ENCODE peak calls at places on chromosomes 11 and 22, in four cellular contexts. One of them, this sample, is unnamed.

GRCh38 chr11:12377824-12378593 is 638 bp downstream of the PARVA start:
- DNase-seq in H1: peak
- DNase-seq in GM12878: no peak
- DNase-seq in HepG2: peak
- DNase-seq in this sample: peak

GRCh38 chr11:9787260-9787659 is 123.4 kb downstream of the SWAP70 start:
- DNase-seq in HepG2: no peak
- DNase-seq in GM12878: no peak
- DNase-seq in H1: no peak
- DNase-seq in this sample: no peak

GRCh38 chr22:49192180-49192856 is 635.4 kb downstream of the BRD1 start:
- DNase-seq in H1: no peak
- DNase-seq in HepG2: no peak
- DNase-seq in GM12878: no peak
- DNase-seq in this sample: no peak

GRCh38 chr11:33773399-33774355 is 643 bp downstream of the FBXO3 start:
- DNase-seq in H1: no peak
- DNase-seq in HepG2: peak
- DNase-seq in GM12878: no peak
- DNase-seq in this sample: no peak

GRCh38 chr11:69657456-69657910 is 16.5 kb downstream of the CCND1 start:
- DNase-seq in GM12878: no peak
- DNase-seq in H1: no peak
- DNase-seq in HepG2: no peak
- DNase-seq in this sample: no peak

GRCh38 chr11:20363500-20364411 is at the start of gene HTATIP2:
- DNase-seq in GM12878: no peak
- DNase-seq in H1: no peak
- DNase-seq in HepG2: no peak
- DNase-seq in this sample: no peak

GRCh38 chr11:31761636-31762035 is 49.5 kb downstream of the PAX6 start:
- DNase-seq in HepG2: no peak
- DNase-seq in H1: no peak
- DNase-seq in GM12878: no peak
- DNase-seq in this sample: no peak

GRCh38 chr11:74325649-74326645 is 14.5 kb upstream of the P4HA3 start:
- DNase-seq in HepG2: no peak
- DNase-seq in GM12878: no peak
- DNase-seq in H1: no peak
- DNase-seq in this sample: no peak

GRCh38 chr11:116515666-116516184 is 257.1 kb downstream of the BUD13 start:
- DNase-seq in GM12878: no peak
- DNase-seq in HepG2: no peak
- DNase-seq in H1: no peak
- DNase-seq in this sample: no peak

GRCh38 chr22:27105142-27106025 is 448.0 kb downstream of the MIAT start:
- DNase-seq in H1: no peak
- DNase-seq in HepG2: no peak
- DNase-seq in GM12878: no peak
- DNase-seq in this sample: no peak

GRCh38 chr11:61505640-61506155 is 2.9 kb upstream of the LRRC10B start:
- DNase-seq in H1: no peak
- DNase-seq in GM12878: no peak
- DNase-seq in HepG2: no peak
- DNase-seq in this sample: no peak

GRCh38 chr11:128759597-128759996 is 65.7 kb downstream of the FLI1 start:
- DNase-seq in H1: no peak
- DNase-seq in GM12878: no peak
- DNase-seq in HepG2: no peak
- DNase-seq in this sample: no peak

GRCh38 chr11:3796346-3796745 is 1.0 kb downstream of the NUP98 start:
- DNase-seq in H1: no peak
- DNase-seq in HepG2: no peak
- DNase-seq in GM12878: no peak
- DNase-seq in this sample: no peak

GRCh38 chr11:12199231-12199948 is 89.0 kb downstream of the MICAL2 start:
- DNase-seq in H1: no peak
- DNase-seq in HepG2: no peak
- DNase-seq in GM12878: no peak
- DNase-seq in this sample: no peak

GRCh38 chr11:123054301-123055065 is 7.5 kb downstream of the HSPA8 start:
- DNase-seq in H1: no peak
- DNase-seq in HepG2: peak
- DNase-seq in GM12878: no peak
- DNase-seq in this sample: peak

GRCh38 chr11:5343474-5344335 is at the start of gene OR51B5:
- DNase-seq in GM12878: no peak
- DNase-seq in HepG2: no peak
- DNase-seq in H1: no peak
- DNase-seq in this sample: no peak

GRCh38 chr11:45771194-45771941 is 33.6 kb upstream of the SLC35C1 start:
- DNase-seq in HepG2: peak
- DNase-seq in GM12878: no peak
- DNase-seq in H1: no peak
- DNase-seq in this sample: peak

GRCh38 chr11:85831050-85831449 is 20.1 kb upstream of the SYTL2 start:
- DNase-seq in HepG2: no peak
- DNase-seq in H1: no peak
- DNase-seq in GM12878: no peak
- DNase-seq in this sample: no peak

GRCh38 chr11:93652161-93652597 is 9.3 kb upstream of the CEP295 start:
- DNase-seq in GM12878: no peak
- DNase-seq in H1: no peak
- DNase-seq in HepG2: peak
- DNase-seq in this sample: peak

GRCh38 chr11:46382644-46383403 is 1.4 kb downstream of the MDK start:
- DNase-seq in GM12878: no peak
- DNase-seq in HepG2: peak
- DNase-seq in H1: no peak
- DNase-seq in this sample: no peak

GRCh38 chr22:17101475-17102296 is 16.9 kb downstream of the IL17RA start:
- DNase-seq in HepG2: no peak
- DNase-seq in GM12878: no peak
- DNase-seq in H1: no peak
- DNase-seq in this sample: no peak

GRCh38 chr11:95715777-95716241 is 73.8 kb downstream of the FAM76B start:
- DNase-seq in HepG2: peak
- DNase-seq in H1: no peak
- DNase-seq in GM12878: peak
- DNase-seq in this sample: no peak

GRCh38 chr11:70281114-70281729 is 10.7 kb downstream of the PPFIA1 start:
- DNase-seq in GM12878: no peak
- DNase-seq in HepG2: no peak
- DNase-seq in H1: no peak
- DNase-seq in this sample: no peak

GRCh38 chr11:134385774-134386565 is 26.1 kb downstream of the B3GAT1 start:
- DNase-seq in HepG2: no peak
- DNase-seq in H1: no peak
- DNase-seq in GM12878: no peak
- DNase-seq in this sample: no peak

GRCh38 chr22:38923463-38924196 is 33.8 kb upstream of the APOBEC3A start:
- DNase-seq in HepG2: peak
- DNase-seq in H1: no peak
- DNase-seq in GM12878: no peak
- DNase-seq in this sample: no peak

GRCh38 chr11:1890856-1891830 is 552 bp downstream of the PRR33 start:
- DNase-seq in H1: no peak
- DNase-seq in HepG2: no peak
- DNase-seq in GM12878: no peak
- DNase-seq in this sample: no peak

GRCh38 chr11:111727431-111727830 is 38.8 kb downstream of the PPP2R1B start:
- DNase-seq in GM12878: no peak
- DNase-seq in HepG2: no peak
- DNase-seq in H1: no peak
- DNase-seq in this sample: no peak

GRCh38 chr11:69708731-69709401 is 5.0 kb upstream of the FGF19 start:
- DNase-seq in GM12878: no peak
- DNase-seq in H1: no peak
- DNase-seq in HepG2: peak
- DNase-seq in this sample: no peak

GRCh38 chr11:74754507-74755255 is 6.0 kb downstream of the RNF169 start:
- DNase-seq in H1: no peak
- DNase-seq in GM12878: peak
- DNase-seq in HepG2: no peak
- DNase-seq in this sample: no peak

DNA sequence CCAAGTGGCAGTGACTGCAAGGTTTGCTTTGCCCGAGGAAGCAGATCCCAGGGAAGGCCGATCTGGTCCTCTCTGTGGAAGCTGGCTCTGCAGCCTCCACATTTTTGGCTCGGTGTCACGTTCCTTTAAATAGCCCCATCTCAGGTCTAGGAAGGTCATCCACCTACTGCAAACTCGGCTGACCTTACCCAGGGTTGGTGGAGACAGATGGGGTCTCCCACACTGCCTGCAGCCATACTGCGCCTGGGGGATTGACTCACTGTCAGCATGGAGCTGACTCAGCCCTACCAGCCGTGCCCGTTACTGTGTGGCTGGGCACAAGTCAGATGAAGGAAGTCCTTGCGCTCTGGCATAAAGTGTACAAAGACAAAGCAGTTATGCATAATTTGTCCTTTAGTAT is 16.9 kb downstream of the CDPF1 start:
- DNase-seq in GM12878: no peak
- DNase-seq in HepG2: no peak
- DNase-seq in H1: no peak
- DNase-seq in this sample: no peak
- TF ChIP-seq SUZ12 in GM12878: no peak
- TF ChIP-seq SUZ12 in HepG2: no peak
- TF ChIP-seq SUZ12 in H1: no peak
- TF ChIP-seq SUZ12 in this sample: no peak

DNA sequence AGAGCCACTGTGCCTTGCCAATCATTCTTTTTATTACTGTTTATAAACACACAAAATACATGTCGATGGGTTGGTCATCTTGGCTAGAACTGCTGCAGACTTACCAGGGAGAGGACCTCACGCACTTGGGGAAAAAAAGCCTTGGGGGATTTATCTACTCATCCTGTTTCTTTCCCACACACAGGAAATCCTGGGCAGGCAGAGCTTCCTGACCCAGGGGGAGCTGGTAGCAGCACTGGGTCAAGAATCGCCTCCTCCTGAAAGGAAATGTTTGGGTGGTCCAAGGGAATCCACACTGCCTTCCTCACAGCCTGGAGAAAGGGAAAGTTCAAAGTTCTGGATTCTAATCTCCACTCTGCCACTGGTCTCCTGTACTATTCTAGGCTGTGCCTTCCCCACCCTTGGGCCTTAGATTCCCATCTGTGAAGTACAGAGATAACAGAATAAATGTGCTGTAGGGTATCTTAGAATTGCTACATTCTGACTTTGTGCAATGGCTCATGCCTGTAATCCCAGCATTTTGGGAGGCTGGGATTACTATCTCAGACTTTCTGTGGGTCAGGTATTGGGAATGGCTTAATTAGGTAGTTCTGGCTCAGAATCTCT is 31.2 kb upstream of the SMTN start:
- DNase-seq in HepG2: no peak
- DNase-seq in H1: no peak
- DNase-seq in GM12878: no peak
- DNase-seq in this sample: no peak
- TF ChIP-seq ZNF274 in HepG2: no peak
- TF ChIP-seq ZNF274 in H1: no peak
- TF ChIP-seq ZNF274 in GM12878: no peak
- TF ChIP-seq ZNF274 in this sample: no peak

GRCh38 chr11:100875521-100875869 is 188.4 kb downstream of the ARHGAP42 start:
- DNase-seq in H1: no peak
- DNase-seq in HepG2: no peak
- DNase-seq in GM12878: no peak
- DNase-seq in this sample: no peak

GRCh38 chr11:100882957-100883356 is 195.9 kb downstream of the ARHGAP42 start:
- DNase-seq in HepG2: no peak
- DNase-seq in GM12878: no peak
- DNase-seq in H1: no peak
- DNase-seq in this sample: no peak

GRCh38 chr11:100876826-100877545 is 189.9 kb downstream of the ARHGAP42 start:
- DNase-seq in HepG2: no peak
- DNase-seq in H1: peak
- DNase-seq in GM12878: no peak
- DNase-seq in this sample: no peak

GRCh38 chr11:100874203-100874602 is 187.1 kb downstream of the ARHGAP42 start:
- DNase-seq in HepG2: no peak
- DNase-seq in GM12878: no peak
- DNase-seq in H1: no peak
- DNase-seq in this sample: no peak

DNA sequence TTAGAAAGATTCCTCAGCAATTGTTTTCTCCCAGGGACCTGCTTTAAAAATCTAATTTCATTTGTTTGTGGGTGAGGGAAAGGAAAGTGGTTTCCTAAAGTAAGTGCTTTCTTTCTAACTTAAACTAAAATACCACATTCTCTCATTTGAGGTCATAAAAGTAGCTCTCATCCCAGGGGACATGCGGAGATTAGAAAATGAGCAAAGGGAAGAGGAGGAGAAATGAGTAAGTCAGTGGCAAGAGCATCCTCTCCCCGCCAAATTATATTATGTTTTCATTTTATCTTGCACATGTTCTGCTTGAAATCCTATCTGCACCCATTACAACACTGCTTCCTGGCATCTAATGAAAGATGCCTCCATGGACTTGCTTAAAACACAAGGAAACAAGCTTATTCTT is 191.4 kb downstream of the ARHGAP42 start:
- DNase-seq in HepG2: no peak
- DNase-seq in GM12878: no peak
- DNase-seq in H1: no peak
- DNase-seq in this sample: no peak
- TF ChIP-seq SUZ12 in HepG2: no peak
- TF ChIP-seq SUZ12 in GM12878: no peak
- TF ChIP-seq SUZ12 in H1: no peak
- TF ChIP-seq SUZ12 in this sample: no peak

DNA sequence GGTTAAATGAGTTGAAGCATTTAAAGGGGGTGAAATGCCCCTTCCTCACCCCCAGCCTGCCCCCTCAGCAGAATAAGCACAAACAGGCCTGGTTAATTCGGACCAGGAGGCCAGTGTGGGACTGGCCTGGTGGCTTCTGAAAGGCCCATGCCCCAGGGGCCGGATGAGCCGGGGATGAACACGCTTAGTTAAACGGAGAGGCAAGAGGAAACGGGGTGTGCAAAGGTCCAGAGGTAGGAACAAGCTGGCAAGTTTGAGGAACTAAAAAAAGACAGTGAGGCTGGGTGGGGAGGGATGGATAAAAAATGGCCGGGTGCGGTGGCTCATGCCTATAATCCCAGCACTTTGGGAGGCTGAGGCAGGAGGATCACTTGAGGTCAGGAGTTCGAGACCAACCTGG is 11.5 kb downstream of the SCUBE1 start:
- DNase-seq in HepG2: no peak
- DNase-seq in H1: no peak
- DNase-seq in GM12878: no peak
- DNase-seq in this sample: no peak
- TF ChIP-seq ZNF274 in HepG2: no peak
- TF ChIP-seq ZNF274 in H1: no peak
- TF ChIP-seq ZNF274 in GM12878: no peak
- TF ChIP-seq ZNF274 in this sample: no peak

GRCh38 chr11:110479070-110479444 is 49.3 kb downstream of the FDX1 start:
- DNase-seq in GM12878: no peak
- DNase-seq in HepG2: no peak
- DNase-seq in H1: no peak
- DNase-seq in this sample: no peak
- TF ChIP-seq SUZ12 in GM12878: no peak
- TF ChIP-seq SUZ12 in HepG2: no peak
- TF ChIP-seq SUZ12 in H1: no peak
- TF ChIP-seq SUZ12 in this sample: no peak

GRCh38 chr11:8384199-8384821 is 120.6 kb upstream of the LMO1 start:
- DNase-seq in HepG2: no peak
- DNase-seq in GM12878: no peak
- DNase-seq in H1: no peak
- DNase-seq in this sample: no peak
- TF ChIP-seq ZNF274 in HepG2: no peak
- TF ChIP-seq ZNF274 in GM12878: no peak
- TF ChIP-seq ZNF274 in H1: no peak
- TF ChIP-seq ZNF274 in this sample: no peak